ENCODE peak calls at places on chromosomes 6 and 20, in seven cellular contexts. One of them, this sample, is unnamed.
A peak's percentile ranks its signal among the peaks of the same experiment; 100 is the strongest.

GRCh38 chr6:36221674-36222073 is 25.1 kb downstream of the BRPF3 start:
- DNase-seq in vagina: no peak
- DNase-seq in CD8-positive, alpha-beta T cell: no peak
- DNase-seq in tibial artery: no peak
- DNase-seq in cardiac muscle cell: no peak
- DNase-seq in suprapubic skin: no peak
- DNase-seq in GM23338: no peak
- DNase-seq in this sample: no peak

GRCh38 chr6:134111062-134111677 is 58.7 kb upstream of the SLC2A12 start:
- DNase-seq in cardiac muscle cell: peak; percentile 72
- DNase-seq in CD8-positive, alpha-beta T cell: no peak
- DNase-seq in tibial artery: no peak
- DNase-seq in suprapubic skin: no peak
- DNase-seq in vagina: no peak
- DNase-seq in GM23338: peak; percentile 88
- DNase-seq in this sample: no peak

GRCh38 chr6:53795254-53795701 is 473 bp downstream of the LRRC1 start:
- DNase-seq in vagina: no peak
- DNase-seq in suprapubic skin: no peak
- DNase-seq in tibial artery: no peak
- DNase-seq in GM23338: peak; percentile 54
- DNase-seq in cardiac muscle cell: no peak
- DNase-seq in CD8-positive, alpha-beta T cell: no peak
- DNase-seq in this sample: no peak

GRCh38 chr20:47466704-47467459 is 34.8 kb upstream of the NCOA3 start:
- DNase-seq in cardiac muscle cell: no peak
- DNase-seq in suprapubic skin: no peak
- DNase-seq in CD8-positive, alpha-beta T cell: no peak
- DNase-seq in tibial artery: no peak
- DNase-seq in vagina: no peak
- DNase-seq in GM23338: no peak
- DNase-seq in this sample: no peak

GRCh38 chr6:168458101-168458500 is 17.1 kb downstream of the SMOC2 start:
- DNase-seq in CD8-positive, alpha-beta T cell: no peak
- DNase-seq in GM23338: no peak
- DNase-seq in vagina: peak; percentile 60
- DNase-seq in suprapubic skin: no peak
- DNase-seq in cardiac muscle cell: no peak
- DNase-seq in tibial artery: no peak
- DNase-seq in this sample: no peak

GRCh38 chr6:44101832-44102231 is 25.4 kb downstream of the MRPL14 start:
- DNase-seq in CD8-positive, alpha-beta T cell: no peak
- DNase-seq in cardiac muscle cell: no peak
- DNase-seq in vagina: no peak
- DNase-seq in suprapubic skin: no peak
- DNase-seq in GM23338: no peak
- DNase-seq in tibial artery: no peak
- DNase-seq in this sample: no peak

GRCh38 chr6:90241229-90241873 is 55.3 kb downstream of the BACH2 start:
- DNase-seq in suprapubic skin: no peak
- DNase-seq in tibial artery: no peak
- DNase-seq in GM23338: peak; percentile 50
- DNase-seq in vagina: no peak
- DNase-seq in CD8-positive, alpha-beta T cell: no peak
- DNase-seq in cardiac muscle cell: no peak
- DNase-seq in this sample: no peak

GRCh38 chr6:4550227-4550597 is 226.0 kb upstream of the CDYL start:
- DNase-seq in vagina: no peak
- DNase-seq in CD8-positive, alpha-beta T cell: no peak
- DNase-seq in suprapubic skin: no peak
- DNase-seq in tibial artery: no peak
- DNase-seq in GM23338: no peak
- DNase-seq in cardiac muscle cell: no peak
- DNase-seq in this sample: no peak

GRCh38 chr6:56491606-56492328 is 150.9 kb downstream of the DST start:
- DNase-seq in GM23338: no peak
- DNase-seq in CD8-positive, alpha-beta T cell: no peak
- DNase-seq in tibial artery: no peak
- DNase-seq in vagina: no peak
- DNase-seq in suprapubic skin: no peak
- DNase-seq in cardiac muscle cell: peak; percentile 50
- DNase-seq in this sample: no peak

GRCh38 chr6:167760979-167761793 is 65.5 kb upstream of the AFDN start:
- DNase-seq in GM23338: no peak
- DNase-seq in suprapubic skin: no peak
- DNase-seq in CD8-positive, alpha-beta T cell: no peak
- DNase-seq in vagina: no peak
- DNase-seq in tibial artery: peak; percentile 89
- DNase-seq in cardiac muscle cell: peak; percentile 98
- DNase-seq in this sample: peak; percentile 37

GRCh38 chr6:135851442-135852271 is at the start of gene PDE7B:
- DNase-seq in cardiac muscle cell: peak; percentile 99
- DNase-seq in tibial artery: peak; percentile 92
- DNase-seq in suprapubic skin: peak; percentile 86
- DNase-seq in GM23338: peak; percentile 56
- DNase-seq in vagina: no peak
- DNase-seq in CD8-positive, alpha-beta T cell: peak; percentile 5
- DNase-seq in this sample: peak; percentile 99

GRCh38 chr20:34815636-34816035 is 9.8 kb downstream of the NCOA6 start:
- DNase-seq in GM23338: no peak
- DNase-seq in suprapubic skin: no peak
- DNase-seq in tibial artery: no peak
- DNase-seq in CD8-positive, alpha-beta T cell: no peak
- DNase-seq in vagina: no peak
- DNase-seq in cardiac muscle cell: no peak
- DNase-seq in this sample: no peak

GRCh38 chr20:35344354-35344837 is 52.2 kb upstream of the FAM83C start:
- DNase-seq in tibial artery: no peak
- DNase-seq in cardiac muscle cell: peak; percentile 96
- DNase-seq in CD8-positive, alpha-beta T cell: no peak
- DNase-seq in GM23338: no peak
- DNase-seq in suprapubic skin: no peak
- DNase-seq in vagina: no peak
- DNase-seq in this sample: no peak

GRCh38 chr6:83096791-83097190 is 29.3 kb downstream of the DOP1A start:
- DNase-seq in suprapubic skin: no peak
- DNase-seq in vagina: no peak
- DNase-seq in tibial artery: no peak
- DNase-seq in cardiac muscle cell: no peak
- DNase-seq in GM23338: no peak
- DNase-seq in CD8-positive, alpha-beta T cell: no peak
- DNase-seq in this sample: no peak

GRCh38 chr20:2845607-2846006 is 5.1 kb downstream of the VPS16 start:
- DNase-seq in GM23338: no peak
- DNase-seq in cardiac muscle cell: no peak
- DNase-seq in suprapubic skin: no peak
- DNase-seq in vagina: peak; percentile 29
- DNase-seq in tibial artery: no peak
- DNase-seq in CD8-positive, alpha-beta T cell: no peak
- DNase-seq in this sample: no peak

GRCh38 chr6:136788069-136788902 is 4.0 kb downstream of the MAP3K5 start:
- DNase-seq in suprapubic skin: no peak
- DNase-seq in tibial artery: no peak
- DNase-seq in vagina: no peak
- DNase-seq in GM23338: no peak
- DNase-seq in CD8-positive, alpha-beta T cell: no peak
- DNase-seq in cardiac muscle cell: peak; percentile 81
- DNase-seq in this sample: peak; percentile 33

GRCh38 chr20:59123011-59123676 is 40.5 kb upstream of the ZNF831 start:
- DNase-seq in GM23338: no peak
- DNase-seq in cardiac muscle cell: no peak
- DNase-seq in tibial artery: no peak
- DNase-seq in suprapubic skin: no peak
- DNase-seq in CD8-positive, alpha-beta T cell: no peak
- DNase-seq in vagina: no peak
- DNase-seq in this sample: no peak

GRCh38 chr6:39812496-39812852 is 20.3 kb downstream of the DAAM2 start:
- DNase-seq in tibial artery: no peak
- DNase-seq in suprapubic skin: no peak
- DNase-seq in CD8-positive, alpha-beta T cell: no peak
- DNase-seq in cardiac muscle cell: no peak
- DNase-seq in vagina: no peak
- DNase-seq in GM23338: no peak
- DNase-seq in this sample: no peak

GRCh38 chr6:15243994-15244604 is 1.8 kb upstream of the JARID2 start:
- DNase-seq in GM23338: peak; percentile 82
- DNase-seq in tibial artery: no peak
- DNase-seq in CD8-positive, alpha-beta T cell: no peak
- DNase-seq in vagina: no peak
- DNase-seq in suprapubic skin: peak; percentile 70
- DNase-seq in cardiac muscle cell: peak; percentile 34
- DNase-seq in this sample: no peak
- H3K4me3 ChIP-seq in GM23338: peak overlapping the region; percentile 92
- H3K4me3 ChIP-seq in tibial artery: peak overlapping the region; percentile 69
- H3K4me3 ChIP-seq in CD8-positive, alpha-beta T cell: peak overlapping the region; percentile 99
- H3K4me3 ChIP-seq in vagina: peak overlapping the region; percentile 68
- H3K4me3 ChIP-seq in suprapubic skin: peak overlapping the region; percentile 57
- H3K4me3 ChIP-seq in cardiac muscle cell: peak overlapping the region; percentile 81
- H3K4me3 ChIP-seq in this sample: peak overlapping the region; percentile 74

DNA sequence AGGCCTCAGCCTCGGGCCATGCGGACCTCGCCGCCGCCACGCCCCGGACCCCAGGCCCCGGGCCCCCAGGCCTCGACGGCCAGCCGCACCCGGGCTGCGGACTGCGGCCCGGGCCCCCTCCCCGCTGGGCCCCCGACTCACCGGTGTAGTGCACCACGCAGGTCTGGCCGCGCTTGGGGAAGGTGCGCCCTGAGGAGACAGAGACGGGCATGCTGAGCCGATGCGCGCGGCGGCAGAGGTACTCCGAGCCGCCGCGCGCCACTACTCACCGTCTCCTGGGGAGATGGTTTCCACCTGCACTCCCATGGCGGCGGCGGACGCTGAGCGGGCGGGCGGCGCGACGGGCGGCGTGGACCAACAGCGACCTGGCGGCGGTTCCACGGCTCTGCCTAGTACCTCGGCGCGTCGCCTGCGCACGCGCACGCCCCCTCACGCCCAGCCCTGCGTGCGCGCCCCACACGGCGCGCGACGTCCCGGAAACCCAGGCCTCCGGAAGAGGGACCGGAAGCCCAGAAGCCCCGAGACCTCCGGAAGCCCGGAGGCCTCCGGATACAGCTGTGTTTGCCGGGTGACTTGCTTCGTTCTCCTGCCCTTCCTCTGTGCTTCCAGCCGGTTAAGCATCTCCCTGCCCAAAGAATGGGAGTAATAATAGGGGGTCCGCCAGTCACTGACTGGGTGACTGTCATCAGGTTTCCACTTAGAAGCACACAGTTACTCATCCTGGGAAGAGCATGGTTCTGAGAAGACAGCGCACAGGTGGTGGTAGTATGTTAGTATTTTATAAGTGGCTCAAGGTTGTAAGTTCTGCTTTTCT is at the start of gene FKBP1A:
- DNase-seq in GM23338: peak; percentile 86
- DNase-seq in suprapubic skin: peak; percentile 93
- DNase-seq in vagina: no peak
- DNase-seq in CD8-positive, alpha-beta T cell: peak; percentile 85
- DNase-seq in cardiac muscle cell: peak; percentile 94
- DNase-seq in tibial artery: peak; percentile 94
- DNase-seq in this sample: peak; percentile 64
- TF ChIP-seq CTCF in GM23338: peak; percentile 2
- TF ChIP-seq CTCF in suprapubic skin: no peak
- TF ChIP-seq CTCF in vagina: no peak
- TF ChIP-seq CTCF in CD8-positive, alpha-beta T cell: no peak
- TF ChIP-seq CTCF in cardiac muscle cell: no peak
- TF ChIP-seq CTCF in tibial artery: peak; percentile 17
- TF ChIP-seq CTCF in this sample: no peak

GRCh38 chr6:100459291-100459690 is 5.4 kb downstream of the SIM1 start:
- DNase-seq in suprapubic skin: no peak
- DNase-seq in cardiac muscle cell: no peak
- DNase-seq in CD8-positive, alpha-beta T cell: no peak
- DNase-seq in tibial artery: no peak
- DNase-seq in vagina: no peak
- DNase-seq in GM23338: no peak
- DNase-seq in this sample: no peak

GRCh38 chr6:100461273-100461919 is 3.3 kb downstream of the SIM1 start:
- DNase-seq in vagina: no peak
- DNase-seq in CD8-positive, alpha-beta T cell: no peak
- DNase-seq in GM23338: peak; percentile 74
- DNase-seq in suprapubic skin: no peak
- DNase-seq in cardiac muscle cell: no peak
- DNase-seq in tibial artery: no peak
- DNase-seq in this sample: no peak

GRCh38 chr6:100461920-100462295 is 2.8 kb downstream of the SIM1 start:
- DNase-seq in suprapubic skin: no peak
- DNase-seq in tibial artery: no peak
- DNase-seq in cardiac muscle cell: no peak
- DNase-seq in CD8-positive, alpha-beta T cell: no peak
- DNase-seq in GM23338: no peak
- DNase-seq in vagina: no peak
- DNase-seq in this sample: no peak

GRCh38 chr6:100462396-100462795 is 2.3 kb downstream of the SIM1 start:
- DNase-seq in suprapubic skin: no peak
- DNase-seq in CD8-positive, alpha-beta T cell: no peak
- DNase-seq in vagina: no peak
- DNase-seq in GM23338: no peak
- DNase-seq in tibial artery: no peak
- DNase-seq in cardiac muscle cell: no peak
- DNase-seq in this sample: no peak

DNA sequence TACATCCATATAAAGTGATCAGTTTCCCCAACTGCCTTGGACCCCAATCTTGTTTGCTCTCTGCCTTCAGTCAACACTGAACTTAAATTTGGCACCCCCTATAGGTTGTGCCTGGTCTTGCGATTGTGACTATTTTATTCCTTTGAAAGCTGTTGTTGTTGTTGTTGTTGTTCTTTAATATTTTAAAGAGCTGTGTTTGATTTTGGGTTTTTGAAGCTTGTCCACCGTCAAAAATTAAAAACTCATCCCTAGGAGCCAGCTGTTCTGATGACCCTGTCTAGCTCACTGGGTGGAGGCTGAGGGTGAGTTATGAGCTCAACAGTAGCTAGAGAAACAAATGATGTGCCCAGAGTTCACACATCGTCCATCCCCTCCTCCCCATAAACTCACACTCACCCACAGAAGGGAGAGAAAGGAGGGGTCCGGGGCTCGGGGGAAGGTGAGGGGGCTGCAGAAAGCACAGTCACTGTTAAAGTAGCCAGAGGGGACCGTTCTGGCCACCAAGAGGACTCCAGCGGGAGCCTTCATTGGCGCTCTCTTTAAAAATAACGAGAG is 4.0 kb downstream of the SIM1 start:
- DNase-seq in tibial artery: no peak
- DNase-seq in vagina: no peak
- DNase-seq in cardiac muscle cell: no peak
- DNase-seq in CD8-positive, alpha-beta T cell: no peak
- DNase-seq in suprapubic skin: no peak
- DNase-seq in GM23338: peak; percentile 81
- DNase-seq in this sample: no peak
- H3K4me3 ChIP-seq in tibial artery: no peak overlapping the region
- H3K4me3 ChIP-seq in vagina: no peak overlapping the region
- H3K4me3 ChIP-seq in cardiac muscle cell: no peak overlapping the region
- H3K4me3 ChIP-seq in CD8-positive, alpha-beta T cell: no peak overlapping the region
- H3K4me3 ChIP-seq in suprapubic skin: peak overlapping the region; percentile 28
- H3K4me3 ChIP-seq in GM23338: peak overlapping the region; percentile 55
- H3K4me3 ChIP-seq in this sample: no peak overlapping the region

DNA sequence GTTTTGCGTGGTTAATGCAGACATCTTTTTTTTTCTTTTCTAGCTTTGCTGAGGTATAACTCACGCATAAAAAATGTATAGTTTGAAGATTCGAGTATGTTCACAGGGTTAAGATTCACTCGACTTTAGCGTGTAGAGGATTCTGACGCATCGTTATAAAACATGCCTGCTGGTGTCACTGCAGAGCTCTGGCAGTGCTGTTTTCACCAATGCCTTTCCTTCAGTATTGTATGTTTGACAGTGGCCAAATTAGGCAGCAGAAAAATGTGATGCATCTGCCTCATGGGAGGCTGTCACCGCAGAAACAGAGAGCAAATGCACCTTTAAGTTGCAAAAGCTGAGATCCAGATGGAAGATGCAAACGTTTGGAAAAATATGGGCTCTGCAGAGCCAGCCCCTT is 18.0 kb upstream of the SIRPB2 start:
- DNase-seq in vagina: no peak
- DNase-seq in tibial artery: no peak
- DNase-seq in suprapubic skin: no peak
- DNase-seq in CD8-positive, alpha-beta T cell: peak; percentile 10
- DNase-seq in cardiac muscle cell: peak; percentile 35
- DNase-seq in GM23338: peak; percentile 45
- DNase-seq in this sample: no peak
- TF ChIP-seq CTCF in vagina: no peak
- TF ChIP-seq CTCF in tibial artery: no peak
- TF ChIP-seq CTCF in suprapubic skin: no peak
- TF ChIP-seq CTCF in CD8-positive, alpha-beta T cell: peak; percentile 38
- TF ChIP-seq CTCF in cardiac muscle cell: peak; percentile 42
- TF ChIP-seq CTCF in GM23338: peak; percentile 64
- TF ChIP-seq CTCF in this sample: peak; percentile 28

This sample was measured in retinal pigment epithelial cell.